ENCODE peak calls at places on chromosomes 1 and 21, in four cellular contexts. E is mesendoderm, F is HepG2, H is mucosa of descending colon. L is an unnamed sample.

GRCh38 chr1:99696616-99697015 is 50.7 kb downstream of the PALMD start:
- DNase-seq in E (no peak), F (no peak), H (no peak), L (no peak)

GRCh38 chr1:11059166-11059989 is 440 bp downstream of the SRM start:
- DNase-seq in F (no peak), H (peak), E (no peak), L (no peak)

GRCh38 chr1:24323281-24323680 is 4.1 kb downstream of the GRHL3 start:
- DNase-seq in E (no peak), F (no peak), H (no peak), L (no peak)

GRCh38 chr21:36195613-36196012 is 39.0 kb downstream of the DOP1B start:
- DNase-seq in H (no peak), E (no peak), F (no peak), L (no peak)

GRCh38 chr1:40389234-40389815 is 15.8 kb downstream of the SMAP2 start:
- DNase-seq in F (no peak), H (no peak), E (no peak), L (no peak)

GRCh38 chr1:205711105-205712048 is 31.1 kb upstream of the SLC45A3 start:
- DNase-seq in F (peak), E (peak), H (no peak), L (peak)

GRCh38 chr1:68231627-68232303 is 558 bp downstream of the WLS start:
- DNase-seq in E (peak), H (peak), F (no peak), L (peak)

GRCh38 chr1:10784998-10785854 is 11.2 kb downstream of the CASZ1 start:
- DNase-seq in F (no peak), H (no peak), E (no peak), L (no peak)

GRCh38 chr21:32083175-32083574 is 195.7 kb downstream of the MIS18A start:
- DNase-seq in E (peak), H (no peak), F (no peak), L (peak)

GRCh38 chr1:94727846-94728715 is 92.1 kb upstream of the SLC44A3 start:
- DNase-seq in E (no peak), F (peak), H (no peak), L (peak)

GRCh38 chr21:34796518-34797201 is 127.9 kb downstream of the CLIC6 start:
- DNase-seq in F (peak), H (no peak), E (peak), L (no peak)

GRCh38 chr1:24283326-24284155 is 35.6 kb upstream of the GRHL3 start:
- DNase-seq in H (no peak), E (no peak), F (no peak), L (peak)

GRCh38 chr1:164772635-164773034 is 213.7 kb downstream of the PBX1 start:
- DNase-seq in E (peak), F (no peak), H (peak), L (peak)

GRCh38 chr1:58727363-58727762 is 27.5 kb upstream of the MYSM1 start:
- DNase-seq in E (peak), H (no peak), F (peak), L (peak)

GRCh38 chr1:178151831-178152230 is 57.9 kb downstream of the RASAL2 start:
- DNase-seq in F (no peak), H (no peak), E (no peak), L (no peak)

GRCh38 chr1:156502396-156502748 is 1.8 kb upstream of the MEF2D start:
- DNase-seq in H (no peak), F (no peak), E (no peak), L (peak)

GRCh38 chr1:5949074-5949760 is 43.0 kb downstream of the NPHP4 start:
- DNase-seq in F (peak), E (peak), H (no peak), L (no peak)

GRCh38 chr1:19815801-19816736 is 986 bp upstream of the RNF186 start:
- DNase-seq in F (peak), E (no peak), H (peak), L (no peak)

GRCh38 chr1:55702064-55702463 is 486.9 kb upstream of the USP24 start:
- DNase-seq in F (peak), H (no peak), E (peak), L (peak)

GRCh38 chr1:30310966-30311742 is 412.2 kb downstream of the MATN1 start:
- DNase-seq in H (no peak), F (no peak), E (no peak), L (no peak)

GRCh38 chr1:202046748-202047708 is 36.6 kb downstream of the ELF3 start:
- DNase-seq in F (peak), E (no peak), H (peak), L (no peak)

GRCh38 chr1:206686486-206687249 is 2.0 kb downstream of the MAPKAPK2 start:
- DNase-seq in F (no peak), H (no peak), E (no peak), L (no peak)

GRCh38 chr21:33761104-33762036 is 119.1 kb downstream of the ITSN1 start:
- DNase-seq in F (peak), H (no peak), E (peak), L (peak)

GRCh38 chr21:26965091-26965566 is 1.8 kb downstream of the ADAMTS5 start:
- DNase-seq in F (no peak), H (no peak), E (no peak), L (no peak)

GRCh38 chr21:44711327-44712202 is at the start of gene TSPEAR:
- DNase-seq in H (no peak), E (peak), F (no peak), L (no peak)

GRCh38 chr21:38223893-38224540 is 32.8 kb upstream of the KCNJ15 start:
- DNase-seq in E (peak), H (no peak), F (no peak), L (peak)

GRCh38 chr1:6347641-6348487 is 45.7 kb downstream of the ACOT7 start:
- DNase-seq in H (no peak), F (peak), E (peak), L (peak)

GRCh38 chr21:44429894-44430293 is 25.4 kb upstream of the LRRC3 start:
- DNase-seq in E (no peak), H (no peak), F (no peak), L (no peak)

GRCh38 chr1:222933273-222933672 is 118.4 kb downstream of the DISP1 start:
- DNase-seq in E (no peak), F (no peak), H (no peak), L (no peak)

GRCh38 chr1:157849229-157849875 is 7.7 kb upstream of the CD5L start:
- DNase-seq in F (no peak), E (no peak), H (no peak), L (no peak)

GRCh38 chr21:35179990-35180557 is 131.0 kb upstream of the RUNX1 start:
- DNase-seq in E (no peak), H (no peak), F (no peak), L (peak)

GRCh38 chr21:15804247-15804985 is 74.6 kb downstream of the USP25 start:
- DNase-seq in H (no peak), E (peak), F (no peak), L (no peak)

GRCh38 chr1:183841950-183842816 is 37.3 kb downstream of the RGL1 start:
- DNase-seq in H (no peak), E (no peak), F (peak), L (peak)

L was measured in fibroblast of pulmonary artery.